ENCODE peak calls at places on chromosomes 16 and 17, in seven cellular contexts. X is RWPE1; Y is omental fat pad; E is thoracic aorta; V is mammary epithelial cell; N is CD8-positive, alpha-beta T cell; R is heart right ventricle. K is an unnamed sample.

GRCh38 chr17:21176996-21177395 is 37.0 kb downstream of the TMEM11 start:
- DNase-seq in X (no peak), Y (no peak), E (no peak), V (no peak), N (no peak), R (no peak), K (no peak)

GRCh38 chr16:29898786-29899515 is 399 bp downstream of the SEZ6L2 start:
- DNase-seq in X (peak), Y (no peak), E (no peak), V (no peak), N (no peak), R (no peak), K (no peak)

GRCh38 chr16:81697321-81697885 is 81.7 kb upstream of the PLCG2 start:
- DNase-seq in X (peak), Y (no peak), E (no peak), V (peak), N (peak), R (peak), K (peak)

GRCh38 chr17:81309140-81309858 is 14.2 kb upstream of the SLC38A10 start:
- DNase-seq in X (peak), Y (peak), E (peak), V (peak), N (peak), R (peak), K (no peak)

GRCh38 chr16:27839419-27839818 is 224.1 kb downstream of the GSG1L start:
- DNase-seq in X (no peak), Y (no peak), E (no peak), V (peak), N (no peak), R (no peak), K (no peak)

GRCh38 chr17:39872700-39873099 is 4.7 kb downstream of the ZPBP2 start:
- DNase-seq in X (peak), Y (no peak), E (no peak), V (peak), N (no peak), R (no peak), K (no peak)

GRCh38 chr16:83158320-83158957 is 531.7 kb downstream of the CDH13 start:
- DNase-seq in X (no peak), Y (no peak), E (no peak), V (no peak), N (no peak), R (no peak), K (no peak)

GRCh38 chr17:72372185-72372584 is 251.4 kb downstream of the SOX9 start:
- DNase-seq in X (no peak), Y (no peak), E (no peak), V (no peak), N (no peak), R (no peak), K (no peak)

GRCh38 chr16:80791411-80791810 is 13.0 kb downstream of the CDYL2 start:
- DNase-seq in X (no peak), Y (no peak), E (no peak), V (no peak), N (no peak), R (no peak), K (no peak)

GRCh38 chr17:45398800-45399199 is 33.9 kb downstream of the ARHGAP27 start:
- DNase-seq in X (no peak), Y (no peak), E (no peak), V (no peak), N (no peak), R (no peak), K (no peak)

GRCh38 chr17:78185981-78186688 is 717 bp downstream of the TK1 start:
- DNase-seq in X (no peak), Y (no peak), E (no peak), V (peak), N (no peak), R (peak), K (no peak)

GRCh38 chr17:1180958-1181768 is 1.4 kb upstream of the ABR start:
- DNase-seq in X (no peak), Y (no peak), E (no peak), V (no peak), N (no peak), R (no peak), K (no peak)

GRCh38 chr17:43406676-43407645 is 8.2 kb downstream of the ARL4D start:
- DNase-seq in X (no peak), Y (no peak), E (no peak), V (no peak), N (no peak), R (no peak), K (no peak)
- TF ChIP-seq CTCF in X (no peak), Y (no peak), E (no peak), V (no peak), N (no peak), R (no peak), K (no peak)

DNA sequence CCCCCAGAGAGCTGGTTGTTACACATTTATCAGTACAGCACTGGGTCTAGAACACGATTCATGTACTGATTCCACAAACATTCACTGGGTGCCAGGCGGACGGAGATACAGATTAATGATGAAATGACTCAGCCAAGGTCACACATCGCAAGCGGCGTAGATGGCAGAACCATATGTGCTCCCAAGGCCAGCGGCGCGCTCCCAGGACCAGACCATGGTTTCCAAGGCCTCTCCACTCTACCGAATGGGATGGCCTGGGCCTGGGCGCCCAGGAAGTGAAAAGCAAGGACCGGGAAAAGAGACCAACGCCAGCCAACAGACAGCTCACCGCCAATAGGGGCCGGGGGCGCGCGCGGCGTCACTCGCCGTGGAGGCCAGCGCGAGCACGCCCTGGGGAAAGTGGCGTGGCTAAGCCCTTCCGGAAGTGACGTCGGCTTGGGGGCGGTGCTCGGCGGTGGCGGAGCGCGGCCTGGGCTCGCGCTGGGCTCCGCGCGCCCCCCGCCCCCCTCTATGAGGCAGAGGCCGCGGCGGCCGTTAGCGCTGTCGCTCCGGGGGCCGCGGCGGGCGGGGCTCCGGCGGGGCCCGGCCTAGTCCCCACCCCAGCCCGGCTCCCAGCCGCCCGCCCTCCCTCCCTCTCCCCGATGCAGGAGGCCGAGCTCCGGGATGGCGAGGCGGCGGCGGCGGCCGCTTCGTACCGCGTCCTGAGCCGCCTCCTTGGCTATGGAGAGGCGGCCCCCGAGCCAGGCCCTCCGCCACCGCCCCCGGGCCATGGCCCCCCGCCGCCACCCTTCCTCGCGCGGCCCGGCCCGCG is at the start of gene SOCS7:
- DNase-seq in X (peak), Y (peak), E (peak), V (peak), N (peak), R (peak), K (peak)
- TF ChIP-seq CTCF in X (no peak), Y (no peak), E (no peak), V (no peak), N (no peak), R (no peak), K (no peak)

GRCh38 chr16:73404001-73404400 is 356.1 kb upstream of the ZFHX3 start:
- DNase-seq in X (no peak), Y (no peak), E (no peak), V (no peak), N (no peak), R (no peak), K (no peak)

GRCh38 chr16:73399997-73400396 is 352.1 kb upstream of the ZFHX3 start:
- DNase-seq in X (no peak), Y (no peak), E (no peak), V (no peak), N (no peak), R (no peak), K (no peak)

GRCh38 chr16:73405851-73406250 is 357.9 kb upstream of the ZFHX3 start:
- DNase-seq in X (no peak), Y (no peak), E (no peak), V (no peak), N (no peak), R (no peak), K (no peak)
- TF ChIP-seq CTCF in X (no peak), Y (no peak), E (no peak), V (no peak), N (no peak), R (no peak), K (no peak)

GRCh38 chr17:6276711-6277110 is 158.2 kb downstream of the AIPL1 start:
- DNase-seq in X (no peak), Y (no peak), E (no peak), V (no peak), N (no peak), R (no peak), K (no peak)
- TF ChIP-seq CTCF in X (no peak), Y (no peak), E (no peak), V (no peak), N (no peak), R (no peak), K (peak)